ENCODE peak calls at places on chromosomes 3 and 15, in eight cellular contexts. One of them, this sample, is unnamed.
A peak's percentile ranks its signal among the peaks of the same experiment; 100 is the strongest.

GRCh38 chr3:156750874-156751245 is 75.3 kb upstream of the LEKR1 start:
- DNase-seq in pons: no peak
- DNase-seq in cardiac fibroblast: peak; percentile 48
- DNase-seq in glomerular endothelial cell: no peak
- DNase-seq in neural crest cell: no peak
- DNase-seq in activated CD4-positive, alpha-beta memory T cell treated with anti-CD3 and anti-CD28 coated beads, Interleukin-2, amount 10 ng/mL, durations not matched to agents 7 days and 5 days: no peak
- DNase-seq in colonic mucosa: no peak
- DNase-seq in endothelial cell: no peak
- DNase-seq in this sample: no peak

GRCh38 chr3:9778102-9778501 is 8.4 kb upstream of the CAMK1 start:
- DNase-seq in colonic mucosa: no peak
- DNase-seq in glomerular endothelial cell: no peak
- DNase-seq in endothelial cell: no peak
- DNase-seq in cardiac fibroblast: peak; percentile 74
- DNase-seq in pons: no peak
- DNase-seq in neural crest cell: no peak
- DNase-seq in activated CD4-positive, alpha-beta memory T cell treated with anti-CD3 and anti-CD28 coated beads, Interleukin-2, amount 10 ng/mL, durations not matched to agents 7 days and 5 days: peak; percentile 27
- DNase-seq in this sample: no peak

GRCh38 chr3:15286022-15286421 is 46.4 kb downstream of the SH3BP5 start:
- DNase-seq in endothelial cell: no peak
- DNase-seq in pons: no peak
- DNase-seq in glomerular endothelial cell: no peak
- DNase-seq in neural crest cell: no peak
- DNase-seq in cardiac fibroblast: no peak
- DNase-seq in activated CD4-positive, alpha-beta memory T cell treated with anti-CD3 and anti-CD28 coated beads, Interleukin-2, amount 10 ng/mL, durations not matched to agents 7 days and 5 days: no peak
- DNase-seq in colonic mucosa: no peak
- DNase-seq in this sample: no peak

GRCh38 chr15:92069308-92070244 is 216.1 kb downstream of the SLCO3A1 start:
- DNase-seq in endothelial cell: no peak
- DNase-seq in cardiac fibroblast: peak; percentile 85
- DNase-seq in colonic mucosa: peak; percentile 64
- DNase-seq in activated CD4-positive, alpha-beta memory T cell treated with anti-CD3 and anti-CD28 coated beads, Interleukin-2, amount 10 ng/mL, durations not matched to agents 7 days and 5 days: peak; percentile 28
- DNase-seq in glomerular endothelial cell: no peak
- DNase-seq in pons: no peak
- DNase-seq in neural crest cell: no peak
- DNase-seq in this sample: no peak

GRCh38 chr15:41934843-41935242 is 37.5 kb downstream of the EHD4 start:
- DNase-seq in endothelial cell: no peak
- DNase-seq in cardiac fibroblast: peak; percentile 22
- DNase-seq in colonic mucosa: no peak
- DNase-seq in pons: no peak
- DNase-seq in glomerular endothelial cell: no peak
- DNase-seq in activated CD4-positive, alpha-beta memory T cell treated with anti-CD3 and anti-CD28 coated beads, Interleukin-2, amount 10 ng/mL, durations not matched to agents 7 days and 5 days: peak; percentile 83
- DNase-seq in neural crest cell: no peak
- DNase-seq in this sample: no peak

GRCh38 chr3:10783360-10784346 is 32.4 kb upstream of the SLC6A11 start:
- DNase-seq in glomerular endothelial cell: no peak
- DNase-seq in neural crest cell: peak; percentile 33
- DNase-seq in cardiac fibroblast: peak; percentile 48
- DNase-seq in colonic mucosa: peak; percentile 30
- DNase-seq in activated CD4-positive, alpha-beta memory T cell treated with anti-CD3 and anti-CD28 coated beads, Interleukin-2, amount 10 ng/mL, durations not matched to agents 7 days and 5 days: peak; percentile 28
- DNase-seq in pons: peak; percentile 58
- DNase-seq in endothelial cell: peak; percentile 57
- DNase-seq in this sample: peak; percentile 40

GRCh38 chr15:66863382-66864085 is 161.5 kb downstream of the SMAD6 start:
- DNase-seq in colonic mucosa: peak; percentile 11
- DNase-seq in pons: no peak
- DNase-seq in activated CD4-positive, alpha-beta memory T cell treated with anti-CD3 and anti-CD28 coated beads, Interleukin-2, amount 10 ng/mL, durations not matched to agents 7 days and 5 days: no peak
- DNase-seq in neural crest cell: no peak
- DNase-seq in glomerular endothelial cell: no peak
- DNase-seq in cardiac fibroblast: no peak
- DNase-seq in endothelial cell: no peak
- DNase-seq in this sample: no peak

GRCh38 chr3:117122609-117123008 is 413.0 kb downstream of the TUSC7 start:
- DNase-seq in endothelial cell: no peak
- DNase-seq in cardiac fibroblast: no peak
- DNase-seq in neural crest cell: no peak
- DNase-seq in glomerular endothelial cell: no peak
- DNase-seq in colonic mucosa: no peak
- DNase-seq in pons: no peak
- DNase-seq in activated CD4-positive, alpha-beta memory T cell treated with anti-CD3 and anti-CD28 coated beads, Interleukin-2, amount 10 ng/mL, durations not matched to agents 7 days and 5 days: no peak
- DNase-seq in this sample: no peak

GRCh38 chr3:77254967-77255831 is 215.3 kb downstream of the ROBO2 start:
- DNase-seq in endothelial cell: peak; percentile 60
- DNase-seq in cardiac fibroblast: peak; percentile 59
- DNase-seq in colonic mucosa: peak; percentile 44
- DNase-seq in pons: peak; percentile 69
- DNase-seq in neural crest cell: peak; percentile 50
- DNase-seq in glomerular endothelial cell: peak; percentile 10
- DNase-seq in activated CD4-positive, alpha-beta memory T cell treated with anti-CD3 and anti-CD28 coated beads, Interleukin-2, amount 10 ng/mL, durations not matched to agents 7 days and 5 days: no peak
- DNase-seq in this sample: peak; percentile 70

GRCh38 chr15:85750319-85750806 is 44.4 kb downstream of the KLHL25 start:
- DNase-seq in glomerular endothelial cell: no peak
- DNase-seq in neural crest cell: no peak
- DNase-seq in endothelial cell: no peak
- DNase-seq in cardiac fibroblast: no peak
- DNase-seq in pons: peak; percentile 72
- DNase-seq in activated CD4-positive, alpha-beta memory T cell treated with anti-CD3 and anti-CD28 coated beads, Interleukin-2, amount 10 ng/mL, durations not matched to agents 7 days and 5 days: no peak
- DNase-seq in colonic mucosa: peak; percentile 31
- DNase-seq in this sample: peak; percentile 76

GRCh38 chr15:35698331-35698730 is 152.4 kb upstream of the DPH6 start:
- DNase-seq in neural crest cell: no peak
- DNase-seq in activated CD4-positive, alpha-beta memory T cell treated with anti-CD3 and anti-CD28 coated beads, Interleukin-2, amount 10 ng/mL, durations not matched to agents 7 days and 5 days: no peak
- DNase-seq in pons: no peak
- DNase-seq in endothelial cell: no peak
- DNase-seq in colonic mucosa: no peak
- DNase-seq in glomerular endothelial cell: no peak
- DNase-seq in cardiac fibroblast: no peak
- DNase-seq in this sample: no peak

This sample was measured in midbrain.